ENCODE peak calls at places on chromosome 4, in six cellular contexts. K is cardiac muscle cell, T is GM12878, D is kidney, I is fibroblast of lung, A is tibial nerve. M is an unnamed sample.

GRCh38 chr4:158914178-158914577 is 145.4 kb downstream of the FNIP2 start:
- DNase-seq in K (peak; percentile 59), A (no peak), D (no peak), T (no peak), I (peak; percentile 89), M (no peak)

GRCh38 chr4:67019670-67020069 is 525.6 kb downstream of the CENPC start:
- DNase-seq in D (no peak), T (no peak), K (peak; percentile 65), I (peak; percentile 24), A (no peak), M (no peak)

GRCh38 chr4:101528526-101528925 is 181.2 kb upstream of the PPP3CA start:
- DNase-seq in K (peak; percentile 2), I (no peak), T (no peak), A (no peak), D (no peak), M (no peak)

GRCh38 chr4:81984746-81985145 is 389.0 kb downstream of the HNRNPD start:
- DNase-seq in I (no peak), T (no peak), K (no peak), A (no peak), D (no peak), M (no peak)

GRCh38 chr4:110165382-110166285 is 32.8 kb downstream of the ELOVL6 start:
- DNase-seq in D (no peak), A (no peak), I (peak; percentile 84), K (peak; percentile 42), T (no peak), M (peak; percentile 31)

GRCh38 chr4:102678107-102678506 is 82.7 kb downstream of the MANBA start:
- DNase-seq in T (no peak), K (no peak), D (no peak), I (no peak), A (no peak), M (no peak)

GRCh38 chr4:180105362-180105761 is 2137.8 kb upstream of the TENM3 start:
- DNase-seq in K (no peak), A (no peak), T (no peak), I (no peak), D (no peak), M (no peak)

GRCh38 chr4:142091085-142091513 is 454.7 kb downstream of the IL15 start:
- DNase-seq in D (no peak), A (peak; percentile 46), K (peak; percentile 99), I (peak; percentile 99), T (no peak), M (no peak)

GRCh38 chr4:111943796-111944203 is 201.5 kb upstream of the FAM241A start:
- DNase-seq in K (peak; percentile 31), I (peak; percentile 9), A (no peak), T (no peak), D (peak; percentile 41), M (peak; percentile 66)

GRCh38 chr4:181672751-181673150 is 570.5 kb upstream of the TENM3 start:
- DNase-seq in K (no peak), A (no peak), I (no peak), T (no peak), D (no peak), M (no peak)

GRCh38 chr4:108834167-108834566 is 71.3 kb upstream of the ETNPPL start:
- DNase-seq in I (peak; percentile 94), K (peak; percentile 42), T (no peak), A (no peak), D (no peak), M (no peak)

GRCh38 chr4:10063544-10064300 is 42.4 kb upstream of the SLC2A9 start:
- DNase-seq in A (peak; percentile 47), I (peak; percentile 75), K (peak; percentile 94), D (peak; percentile 84), T (no peak), M (peak; percentile 13)

GRCh38 chr4:168840988-168841681 is 168.9 kb downstream of the CBR4 start:
- DNase-seq in K (no peak), A (no peak), D (no peak), I (peak; percentile 26), T (no peak), M (no peak)
- H3K4me1 ChIP-seq in K (peaks cover 13% of the 10 kb centered on the region), A (peaks cover 9% of the 10 kb centered on the region), D (no peaks in the 10 kb centered on the region), I (peaks cover 7% of the 10 kb centered on the region), T (no peaks in the 10 kb centered on the region), M (no peaks in the 10 kb centered on the region)

GRCh38 chr4:153511104-153511503 is 44.9 kb downstream of the TMEM131L start:
- DNase-seq in A (no peak), D (no peak), I (no peak), K (no peak), T (no peak), M (no peak)
- H3K4me1 ChIP-seq in A (peaks cover 24% of the 10 kb centered on the region), D (peaks cover 4% of the 10 kb centered on the region), I (peaks cover 19% of the 10 kb centered on the region), K (no peaks in the 10 kb centered on the region), T (peaks cover 22% of the 10 kb centered on the region), M (peaks cover 98% of the 10 kb centered on the region)

DNA sequence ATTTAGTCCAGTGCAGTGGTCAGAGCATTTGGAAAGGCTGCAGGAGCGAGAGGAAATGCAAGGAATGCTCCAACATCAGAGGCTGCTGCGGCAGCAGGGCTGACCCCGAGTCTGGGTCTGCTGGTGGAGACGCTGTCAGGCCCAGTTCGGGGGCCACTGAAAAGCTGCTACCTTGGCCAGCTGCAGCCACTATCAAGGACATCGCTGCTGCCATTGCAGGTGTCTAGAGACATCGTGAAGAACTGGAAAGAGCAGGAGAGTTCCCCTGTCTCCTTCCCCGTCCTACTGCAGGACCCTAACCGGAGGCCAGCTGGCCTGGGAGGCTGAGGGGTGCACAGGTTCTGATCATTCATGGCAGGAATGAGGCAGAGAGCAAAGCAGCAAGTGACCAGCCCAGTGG is 29.5 kb upstream of the GPR78 start:
- DNase-seq in I (no peak), D (peak; percentile 43), K (no peak), A (no peak), T (no peak), M (no peak)
- H3K4me1 ChIP-seq in I (no peaks in the 10 kb centered on the region), D (no peaks in the 10 kb centered on the region), K (no peaks in the 10 kb centered on the region), A (no peaks in the 10 kb centered on the region), T (no peaks in the 10 kb centered on the region), M (peaks cover 21% of the 10 kb centered on the region)

GRCh38 chr4:165209796-165210195 is 2.4 kb downstream of the KLHL2 start:
- DNase-seq in D (no peak), T (no peak), I (no peak), K (no peak), A (no peak), M (no peak)
- H3K4me1 ChIP-seq in D (peaks cover 4% of the 10 kb centered on the region), T (peaks cover 9% of the 10 kb centered on the region), I (peaks cover 2% of the 10 kb centered on the region), K (peaks cover 25% of the 10 kb centered on the region), A (peaks cover 12% of the 10 kb centered on the region), M (peaks cover 13% of the 10 kb centered on the region)

GRCh38 chr4:140099993-140100392 is 54.0 kb downstream of the MAML3 start:
- DNase-seq in T (no peak), A (peak; percentile 40), K (no peak), I (no peak), D (peak; percentile 74), M (no peak)
- H3K4me1 ChIP-seq in T (no peaks in the 10 kb centered on the region), A (peaks cover 34% of the 10 kb centered on the region), K (peaks cover 26% of the 10 kb centered on the region), I (peaks cover 27% of the 10 kb centered on the region), D (peaks cover 9% of the 10 kb centered on the region), M (peaks cover 56% of the 10 kb centered on the region)

DNA sequence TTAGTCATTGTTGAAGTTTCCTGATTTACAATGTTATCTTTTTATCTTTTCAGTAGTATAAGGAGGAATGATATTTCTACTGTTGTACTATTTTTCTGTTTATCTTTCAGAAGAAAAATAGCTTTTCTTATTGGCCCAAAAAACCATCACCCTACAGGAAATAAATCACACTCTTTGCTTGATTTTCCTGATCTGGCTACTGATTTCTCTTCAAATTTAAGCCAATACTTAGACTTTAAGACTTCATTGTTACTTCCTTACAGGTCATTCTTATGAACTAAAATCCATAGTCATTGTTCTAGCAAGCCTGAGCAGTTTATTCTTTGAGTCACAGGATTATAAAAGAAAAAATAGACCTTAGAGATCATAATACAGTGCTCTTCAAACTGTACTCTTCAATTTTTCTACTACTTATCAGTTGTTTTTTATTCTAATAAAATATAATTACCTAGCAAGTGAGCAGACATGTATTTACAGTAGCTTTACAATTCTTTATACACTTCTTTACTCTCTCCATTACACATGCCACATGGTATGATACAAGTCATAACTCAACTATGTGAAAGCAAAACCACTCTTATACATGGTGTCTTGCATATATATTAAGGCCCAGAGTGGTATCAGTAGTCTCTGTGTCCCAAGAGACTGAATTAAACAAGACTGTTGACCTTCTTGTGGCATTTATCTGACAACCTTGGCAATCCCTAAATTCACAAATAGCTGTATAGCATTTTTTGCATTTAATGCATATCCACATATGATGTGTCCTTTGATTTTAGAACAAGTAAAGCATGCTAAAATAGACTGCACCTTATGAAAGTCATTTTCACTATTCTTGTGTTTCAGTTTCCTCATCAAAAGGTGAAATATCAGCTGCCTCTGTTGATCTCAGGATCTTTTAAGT is 47.9 kb downstream of the TET2 start:
- DNase-seq in A (no peak), I (peak; percentile 74), D (no peak), K (no peak), T (peak; percentile 55), M (no peak)
- H3K4me1 ChIP-seq in A (peaks cover 14% of the 10 kb centered on the region), I (peaks cover 9% of the 10 kb centered on the region), D (peaks cover 4% of the 10 kb centered on the region), K (peaks cover 37% of the 10 kb centered on the region), T (peaks cover 54% of the 10 kb centered on the region), M (peaks cover 4% of the 10 kb centered on the region)

M was measured in HCT116.